ENCODE peak calls at places on chromosomes 16 and 17, in ten cellular contexts. One of them, this sample, is unnamed.

GRCh38 chr17:1967092-1967662 is 58.0 kb downstream of the RTN4RL1 start:
- DNase-seq in tibial artery: no peak
- DNase-seq in neural progenitor cell: peak
- DNase-seq in heart right ventricle: no peak
- DNase-seq in adrenal gland: no peak
- DNase-seq in brain microvascular endothelial cell: no peak
- DNase-seq in CD8-positive, alpha-beta T cell: peak
- DNase-seq in CD4-positive, alpha-beta T cell: no peak
- DNase-seq in MM.1S: no peak
- DNase-seq in OCI-LY7: no peak
- DNase-seq in this sample: peak

GRCh38 chr17:36846410-36847292 is 90.6 kb upstream of the LHX1 start:
- DNase-seq in tibial artery: no peak
- DNase-seq in neural progenitor cell: no peak
- DNase-seq in heart right ventricle: no peak
- DNase-seq in adrenal gland: no peak
- DNase-seq in brain microvascular endothelial cell: no peak
- DNase-seq in CD8-positive, alpha-beta T cell: no peak
- DNase-seq in CD4-positive, alpha-beta T cell: no peak
- DNase-seq in MM.1S: no peak
- DNase-seq in OCI-LY7: no peak
- DNase-seq in this sample: no peak

GRCh38 chr16:17282247-17282646 is 188.5 kb downstream of the XYLT1 start:
- DNase-seq in tibial artery: no peak
- DNase-seq in neural progenitor cell: no peak
- DNase-seq in heart right ventricle: no peak
- DNase-seq in adrenal gland: no peak
- DNase-seq in brain microvascular endothelial cell: no peak
- DNase-seq in CD8-positive, alpha-beta T cell: no peak
- DNase-seq in CD4-positive, alpha-beta T cell: no peak
- DNase-seq in MM.1S: peak
- DNase-seq in OCI-LY7: peak
- DNase-seq in this sample: no peak

GRCh38 chr17:46727572-46728348 is 90.7 kb downstream of the WNT3 start:
- DNase-seq in tibial artery: no peak
- DNase-seq in neural progenitor cell: no peak
- DNase-seq in heart right ventricle: no peak
- DNase-seq in adrenal gland: no peak
- DNase-seq in brain microvascular endothelial cell: peak
- DNase-seq in CD8-positive, alpha-beta T cell: no peak
- DNase-seq in CD4-positive, alpha-beta T cell: no peak
- DNase-seq in MM.1S: no peak
- DNase-seq in OCI-LY7: no peak
- DNase-seq in this sample: peak

GRCh38 chr17:36600477-36600876 is 906 bp upstream of the MRM1 start:
- DNase-seq in tibial artery: no peak
- DNase-seq in neural progenitor cell: no peak
- DNase-seq in heart right ventricle: no peak
- DNase-seq in adrenal gland: no peak
- DNase-seq in brain microvascular endothelial cell: no peak
- DNase-seq in CD8-positive, alpha-beta T cell: no peak
- DNase-seq in CD4-positive, alpha-beta T cell: no peak
- DNase-seq in MM.1S: no peak
- DNase-seq in OCI-LY7: no peak
- DNase-seq in this sample: no peak

GRCh38 chr17:42317256-42317966 is 29.1 kb downstream of the STAT5A start:
- DNase-seq in tibial artery: no peak
- DNase-seq in neural progenitor cell: no peak
- DNase-seq in heart right ventricle: no peak
- DNase-seq in adrenal gland: no peak
- DNase-seq in brain microvascular endothelial cell: no peak
- DNase-seq in CD8-positive, alpha-beta T cell: no peak
- DNase-seq in CD4-positive, alpha-beta T cell: no peak
- DNase-seq in MM.1S: no peak
- DNase-seq in OCI-LY7: no peak
- DNase-seq in this sample: no peak

GRCh38 chr17:38914741-38915638 is 10.4 kb upstream of the LASP1NB start:
- DNase-seq in tibial artery: no peak
- DNase-seq in neural progenitor cell: no peak
- DNase-seq in heart right ventricle: no peak
- DNase-seq in adrenal gland: peak
- DNase-seq in brain microvascular endothelial cell: no peak
- DNase-seq in CD8-positive, alpha-beta T cell: no peak
- DNase-seq in CD4-positive, alpha-beta T cell: no peak
- DNase-seq in MM.1S: no peak
- DNase-seq in OCI-LY7: no peak
- DNase-seq in this sample: no peak

GRCh38 chr17:77886387-77886728 is 72.1 kb upstream of the TNRC6C start:
- DNase-seq in tibial artery: no peak
- DNase-seq in neural progenitor cell: no peak
- DNase-seq in heart right ventricle: peak
- DNase-seq in adrenal gland: no peak
- DNase-seq in brain microvascular endothelial cell: no peak
- DNase-seq in CD8-positive, alpha-beta T cell: no peak
- DNase-seq in CD4-positive, alpha-beta T cell: no peak
- DNase-seq in MM.1S: no peak
- DNase-seq in OCI-LY7: peak
- DNase-seq in this sample: no peak

GRCh38 chr16:66161942-66162341 is 204.5 kb upstream of the CDH5 start:
- DNase-seq in tibial artery: no peak
- DNase-seq in neural progenitor cell: no peak
- DNase-seq in heart right ventricle: no peak
- DNase-seq in adrenal gland: no peak
- DNase-seq in brain microvascular endothelial cell: no peak
- DNase-seq in CD8-positive, alpha-beta T cell: no peak
- DNase-seq in CD4-positive, alpha-beta T cell: no peak
- DNase-seq in MM.1S: no peak
- DNase-seq in OCI-LY7: no peak
- DNase-seq in this sample: no peak

GRCh38 chr16:66156538-66156937 is 210.0 kb upstream of the CDH5 start:
- DNase-seq in tibial artery: no peak
- DNase-seq in neural progenitor cell: no peak
- DNase-seq in heart right ventricle: no peak
- DNase-seq in adrenal gland: no peak
- DNase-seq in brain microvascular endothelial cell: no peak
- DNase-seq in CD8-positive, alpha-beta T cell: no peak
- DNase-seq in CD4-positive, alpha-beta T cell: no peak
- DNase-seq in MM.1S: no peak
- DNase-seq in OCI-LY7: no peak
- DNase-seq in this sample: no peak

GRCh38 chr16:66164581-66164980 is 201.9 kb upstream of the CDH5 start:
- DNase-seq in tibial artery: no peak
- DNase-seq in neural progenitor cell: no peak
- DNase-seq in heart right ventricle: no peak
- DNase-seq in adrenal gland: no peak
- DNase-seq in brain microvascular endothelial cell: no peak
- DNase-seq in CD8-positive, alpha-beta T cell: no peak
- DNase-seq in CD4-positive, alpha-beta T cell: no peak
- DNase-seq in MM.1S: no peak
- DNase-seq in OCI-LY7: no peak
- DNase-seq in this sample: no peak

GRCh38 chr16:66155933-66156332 is 210.6 kb upstream of the CDH5 start:
- DNase-seq in tibial artery: no peak
- DNase-seq in neural progenitor cell: no peak
- DNase-seq in heart right ventricle: no peak
- DNase-seq in adrenal gland: no peak
- DNase-seq in brain microvascular endothelial cell: no peak
- DNase-seq in CD8-positive, alpha-beta T cell: no peak
- DNase-seq in CD4-positive, alpha-beta T cell: no peak
- DNase-seq in MM.1S: no peak
- DNase-seq in OCI-LY7: no peak
- DNase-seq in this sample: no peak

GRCh38 chr16:66159987-66160386 is 206.5 kb upstream of the CDH5 start:
- DNase-seq in tibial artery: no peak
- DNase-seq in neural progenitor cell: no peak
- DNase-seq in heart right ventricle: no peak
- DNase-seq in adrenal gland: no peak
- DNase-seq in brain microvascular endothelial cell: no peak
- DNase-seq in CD8-positive, alpha-beta T cell: no peak
- DNase-seq in CD4-positive, alpha-beta T cell: no peak
- DNase-seq in MM.1S: no peak
- DNase-seq in OCI-LY7: no peak
- DNase-seq in this sample: no peak
- TF ChIP-seq CTCF in tibial artery: no peak
- TF ChIP-seq CTCF in neural progenitor cell: peak
- TF ChIP-seq CTCF in heart right ventricle: no peak
- TF ChIP-seq CTCF in adrenal gland: no peak
- TF ChIP-seq CTCF in brain microvascular endothelial cell: peak
- TF ChIP-seq CTCF in CD8-positive, alpha-beta T cell: no peak
- TF ChIP-seq CTCF in CD4-positive, alpha-beta T cell: no peak
- TF ChIP-seq CTCF in MM.1S: no peak
- TF ChIP-seq CTCF in OCI-LY7: no peak
- TF ChIP-seq CTCF in this sample: no peak

DNA sequence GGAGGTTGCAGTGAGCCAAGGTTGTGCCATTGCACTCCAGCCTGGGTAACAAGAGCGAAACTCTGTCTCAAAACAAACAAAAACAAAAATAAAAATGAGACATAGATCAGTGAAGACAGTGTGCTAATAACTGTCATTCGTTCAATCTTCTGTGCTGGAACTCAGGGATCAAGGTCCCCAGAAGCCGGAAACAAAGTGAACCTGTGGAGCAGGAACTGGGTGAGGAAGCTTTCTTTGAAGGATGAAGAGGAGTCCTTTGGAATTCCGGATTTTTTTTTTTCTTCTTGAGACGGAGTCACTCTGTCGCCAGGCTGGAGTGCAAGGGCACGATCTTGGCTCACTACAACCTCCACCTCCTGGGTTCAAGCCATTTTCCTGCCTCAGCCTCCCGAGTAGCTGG is 2.1 kb upstream of the SLC2A4 start:
- DNase-seq in tibial artery: no peak
- DNase-seq in neural progenitor cell: no peak
- DNase-seq in heart right ventricle: no peak
- DNase-seq in adrenal gland: no peak
- DNase-seq in brain microvascular endothelial cell: no peak
- DNase-seq in CD8-positive, alpha-beta T cell: no peak
- DNase-seq in CD4-positive, alpha-beta T cell: no peak
- DNase-seq in MM.1S: no peak
- DNase-seq in OCI-LY7: no peak
- DNase-seq in this sample: no peak
- H3K27ac ChIP-seq in tibial artery: no peak
- H3K27ac ChIP-seq in neural progenitor cell: no peak
- H3K27ac ChIP-seq in heart right ventricle: no peak
- H3K27ac ChIP-seq in adrenal gland: no peak
- H3K27ac ChIP-seq in brain microvascular endothelial cell: no peak
- H3K27ac ChIP-seq in CD8-positive, alpha-beta T cell: no peak
- H3K27ac ChIP-seq in CD4-positive, alpha-beta T cell: no peak
- H3K27ac ChIP-seq in MM.1S: no peak
- H3K27ac ChIP-seq in OCI-LY7: no peak
- H3K27ac ChIP-seq in this sample: no peak

GRCh38 chr17:56497132-56497531 is 96.4 kb upstream of the NOG start:
- DNase-seq in tibial artery: no peak
- DNase-seq in neural progenitor cell: no peak
- DNase-seq in heart right ventricle: no peak
- DNase-seq in adrenal gland: no peak
- DNase-seq in brain microvascular endothelial cell: no peak
- DNase-seq in CD8-positive, alpha-beta T cell: no peak
- DNase-seq in CD4-positive, alpha-beta T cell: no peak
- DNase-seq in MM.1S: no peak
- DNase-seq in OCI-LY7: no peak
- DNase-seq in this sample: no peak

GRCh38 chr17:56502120-56502519 is 91.4 kb upstream of the NOG start:
- DNase-seq in tibial artery: no peak
- DNase-seq in neural progenitor cell: no peak
- DNase-seq in heart right ventricle: no peak
- DNase-seq in adrenal gland: no peak
- DNase-seq in brain microvascular endothelial cell: no peak
- DNase-seq in CD8-positive, alpha-beta T cell: no peak
- DNase-seq in CD4-positive, alpha-beta T cell: no peak
- DNase-seq in MM.1S: no peak
- DNase-seq in OCI-LY7: no peak
- DNase-seq in this sample: no peak

GRCh38 chr17:56505154-56505756 is 88.2 kb upstream of the NOG start:
- DNase-seq in tibial artery: no peak
- DNase-seq in neural progenitor cell: no peak
- DNase-seq in heart right ventricle: no peak
- DNase-seq in adrenal gland: no peak
- DNase-seq in brain microvascular endothelial cell: no peak
- DNase-seq in CD8-positive, alpha-beta T cell: no peak
- DNase-seq in CD4-positive, alpha-beta T cell: no peak
- DNase-seq in MM.1S: peak
- DNase-seq in OCI-LY7: no peak
- DNase-seq in this sample: no peak

GRCh38 chr17:56499799-56500388 is 93.6 kb upstream of the NOG start:
- DNase-seq in tibial artery: no peak
- DNase-seq in neural progenitor cell: peak
- DNase-seq in heart right ventricle: no peak
- DNase-seq in adrenal gland: no peak
- DNase-seq in brain microvascular endothelial cell: peak
- DNase-seq in CD8-positive, alpha-beta T cell: peak
- DNase-seq in CD4-positive, alpha-beta T cell: no peak
- DNase-seq in MM.1S: peak
- DNase-seq in OCI-LY7: peak
- DNase-seq in this sample: peak
- TF ChIP-seq CTCF in tibial artery: no peak
- TF ChIP-seq CTCF in neural progenitor cell: peak
- TF ChIP-seq CTCF in heart right ventricle: peak
- TF ChIP-seq CTCF in adrenal gland: peak
- TF ChIP-seq CTCF in brain microvascular endothelial cell: peak
- TF ChIP-seq CTCF in CD8-positive, alpha-beta T cell: peak
- TF ChIP-seq CTCF in CD4-positive, alpha-beta T cell: peak
- TF ChIP-seq CTCF in MM.1S: peak
- TF ChIP-seq CTCF in OCI-LY7: peak
- TF ChIP-seq CTCF in this sample: peak

GRCh38 chr17:6098466-6099180 is 28.4 kb downstream of the WSCD1 start:
- DNase-seq in tibial artery: peak
- DNase-seq in neural progenitor cell: peak
- DNase-seq in heart right ventricle: no peak
- DNase-seq in adrenal gland: peak
- DNase-seq in brain microvascular endothelial cell: no peak
- DNase-seq in CD8-positive, alpha-beta T cell: no peak
- DNase-seq in CD4-positive, alpha-beta T cell: no peak
- DNase-seq in MM.1S: no peak
- DNase-seq in OCI-LY7: no peak
- DNase-seq in this sample: peak

GRCh38 chr17:6099492-6099891 is 29.3 kb downstream of the WSCD1 start:
- DNase-seq in tibial artery: no peak
- DNase-seq in neural progenitor cell: no peak
- DNase-seq in heart right ventricle: no peak
- DNase-seq in adrenal gland: no peak
- DNase-seq in brain microvascular endothelial cell: no peak
- DNase-seq in CD8-positive, alpha-beta T cell: no peak
- DNase-seq in CD4-positive, alpha-beta T cell: no peak
- DNase-seq in MM.1S: no peak
- DNase-seq in OCI-LY7: no peak
- DNase-seq in this sample: no peak

GRCh38 chr17:6097005-6097279 is 26.8 kb downstream of the WSCD1 start:
- DNase-seq in tibial artery: no peak
- DNase-seq in neural progenitor cell: no peak
- DNase-seq in heart right ventricle: no peak
- DNase-seq in adrenal gland: no peak
- DNase-seq in brain microvascular endothelial cell: no peak
- DNase-seq in CD8-positive, alpha-beta T cell: no peak
- DNase-seq in CD4-positive, alpha-beta T cell: no peak
- DNase-seq in MM.1S: no peak
- DNase-seq in OCI-LY7: no peak
- DNase-seq in this sample: no peak

GRCh38 chr17:6096201-6097004 is 26.2 kb downstream of the WSCD1 start:
- DNase-seq in tibial artery: no peak
- DNase-seq in neural progenitor cell: no peak
- DNase-seq in heart right ventricle: no peak
- DNase-seq in adrenal gland: no peak
- DNase-seq in brain microvascular endothelial cell: no peak
- DNase-seq in CD8-positive, alpha-beta T cell: no peak
- DNase-seq in CD4-positive, alpha-beta T cell: no peak
- DNase-seq in MM.1S: no peak
- DNase-seq in OCI-LY7: no peak
- DNase-seq in this sample: no peak

DNA sequence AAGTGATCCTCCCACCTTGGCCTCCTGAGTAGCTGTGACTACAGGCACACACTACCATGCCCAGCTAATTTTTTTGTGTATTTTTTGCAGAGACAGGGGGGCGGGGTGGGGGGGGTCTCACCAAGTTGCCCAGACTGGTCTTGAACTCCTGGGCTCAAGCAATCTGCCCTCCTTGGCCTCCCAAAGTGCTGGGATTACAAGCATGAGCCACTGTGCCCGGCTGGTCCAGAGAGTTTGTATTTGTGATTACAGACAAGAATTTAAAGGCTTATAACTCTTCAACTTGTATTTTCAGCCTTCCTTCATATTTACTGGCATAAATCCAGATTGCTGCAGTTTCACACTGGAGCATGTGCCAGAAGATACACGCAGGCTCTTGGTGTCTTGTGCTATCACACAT is 27.9 kb downstream of the WSCD1 start:
- DNase-seq in tibial artery: no peak
- DNase-seq in neural progenitor cell: no peak
- DNase-seq in heart right ventricle: no peak
- DNase-seq in adrenal gland: no peak
- DNase-seq in brain microvascular endothelial cell: no peak
- DNase-seq in CD8-positive, alpha-beta T cell: no peak
- DNase-seq in CD4-positive, alpha-beta T cell: no peak
- DNase-seq in MM.1S: no peak
- DNase-seq in OCI-LY7: no peak
- DNase-seq in this sample: no peak
- H3K27ac ChIP-seq in tibial artery: no peak
- H3K27ac ChIP-seq in neural progenitor cell: no peak
- H3K27ac ChIP-seq in heart right ventricle: peak
- H3K27ac ChIP-seq in adrenal gland: no peak
- H3K27ac ChIP-seq in brain microvascular endothelial cell: no peak
- H3K27ac ChIP-seq in CD8-positive, alpha-beta T cell: no peak
- H3K27ac ChIP-seq in CD4-positive, alpha-beta T cell: no peak
- H3K27ac ChIP-seq in MM.1S: no peak
- H3K27ac ChIP-seq in OCI-LY7: no peak
- H3K27ac ChIP-seq in this sample: no peak

This sample was measured in cardiac muscle cell.